ENCODE peak calls at places on chromosomes 16 and 17, in five cellular contexts. One of them, this sample, is unnamed. For H3K9me3, the result is how much of the 10 kb centered on the place peaks cover.

GRCh38 chr17:77425791-77426641 is 285.2 kb downstream of the SEC14L1 start:
- DNase-seq in uterus: peak
- DNase-seq in tibial artery: no peak
- DNase-seq in A549: peak
- DNase-seq in IMR-90: peak
- DNase-seq in this sample: no peak

GRCh38 chr17:75843577-75844529 is at the start of gene UNC13D:
- DNase-seq in uterus: no peak
- DNase-seq in A549: no peak
- DNase-seq in IMR-90: no peak
- DNase-seq in tibial artery: no peak
- DNase-seq in this sample: no peak

GRCh38 chr17:42660692-42661345 is 1.7 kb downstream of the TUBG2 start:
- DNase-seq in A549: peak
- DNase-seq in IMR-90: peak
- DNase-seq in tibial artery: peak
- DNase-seq in uterus: no peak
- DNase-seq in this sample: no peak

GRCh38 chr17:40168262-40168832 is 8.9 kb upstream of the RAPGEFL1 start:
- DNase-seq in IMR-90: peak
- DNase-seq in tibial artery: no peak
- DNase-seq in A549: peak
- DNase-seq in uterus: no peak
- DNase-seq in this sample: no peak

GRCh38 chr17:76726231-76726765 is at the start of gene JMJD6:
- DNase-seq in uterus: peak
- DNase-seq in A549: peak
- DNase-seq in IMR-90: peak
- DNase-seq in tibial artery: peak
- DNase-seq in this sample: peak

GRCh38 chr16:28526201-28527099 is 12.3 kb downstream of the NUPR1 start:
- DNase-seq in IMR-90: no peak
- DNase-seq in tibial artery: no peak
- DNase-seq in uterus: no peak
- DNase-seq in A549: no peak
- DNase-seq in this sample: no peak

GRCh38 chr16:83176802-83177201 is 550.0 kb downstream of the CDH13 start:
- DNase-seq in IMR-90: no peak
- DNase-seq in tibial artery: no peak
- DNase-seq in A549: no peak
- DNase-seq in uterus: no peak
- DNase-seq in this sample: no peak

GRCh38 chr16:87698676-87699179 is 67.1 kb downstream of the KLHDC4 start:
- DNase-seq in uterus: no peak
- DNase-seq in A549: no peak
- DNase-seq in tibial artery: no peak
- DNase-seq in IMR-90: no peak
- DNase-seq in this sample: no peak

GRCh38 chr17:59311051-59311468 is 20.4 kb upstream of the YPEL2 start:
- DNase-seq in IMR-90: peak
- DNase-seq in A549: peak
- DNase-seq in tibial artery: peak
- DNase-seq in uterus: peak
- DNase-seq in this sample: no peak

GRCh38 chr16:79970551-79971236 is 370.2 kb upstream of the MAF start:
- DNase-seq in tibial artery: peak
- DNase-seq in A549: peak
- DNase-seq in IMR-90: no peak
- DNase-seq in uterus: peak
- DNase-seq in this sample: peak

GRCh38 chr16:79339863-79340262 is 260.7 kb downstream of the MAF start:
- DNase-seq in A549: no peak
- DNase-seq in IMR-90: no peak
- DNase-seq in tibial artery: no peak
- DNase-seq in uterus: no peak
- DNase-seq in this sample: no peak

GRCh38 chr17:19016881-19017280 is 12.3 kb upstream of the FAM83G start:
- DNase-seq in A549: no peak
- DNase-seq in IMR-90: no peak
- DNase-seq in uterus: no peak
- DNase-seq in tibial artery: no peak
- DNase-seq in this sample: peak

GRCh38 chr17:50570516-50570915 is 10.0 kb downstream of the CACNA1G start:
- DNase-seq in A549: no peak
- DNase-seq in tibial artery: no peak
- DNase-seq in uterus: no peak
- DNase-seq in IMR-90: no peak
- DNase-seq in this sample: no peak

GRCh38 chr17:64125937-64126336 is 4.0 kb downstream of the ERN1 start:
- DNase-seq in IMR-90: no peak
- DNase-seq in A549: no peak
- DNase-seq in tibial artery: no peak
- DNase-seq in uterus: no peak
- DNase-seq in this sample: no peak

GRCh38 chr17:79919164-79919585 is 79.9 kb upstream of the CBX4 start:
- DNase-seq in A549: peak
- DNase-seq in uterus: peak
- DNase-seq in tibial artery: peak
- DNase-seq in IMR-90: no peak
- DNase-seq in this sample: peak

GRCh38 chr16:50284131-50284911 is 18.0 kb downstream of the ADCY7 start:
- DNase-seq in tibial artery: peak
- DNase-seq in IMR-90: no peak
- DNase-seq in uterus: no peak
- DNase-seq in A549: no peak
- DNase-seq in this sample: no peak

GRCh38 chr16:29702307-29702706 is 23.3 kb downstream of the QPRT start:
- DNase-seq in A549: no peak
- DNase-seq in uterus: no peak
- DNase-seq in tibial artery: no peak
- DNase-seq in IMR-90: no peak
- DNase-seq in this sample: no peak

GRCh38 chr16:19238386-19238785 is 47.1 kb upstream of the CLEC19A start:
- DNase-seq in tibial artery: no peak
- DNase-seq in A549: no peak
- DNase-seq in uterus: no peak
- DNase-seq in IMR-90: no peak
- DNase-seq in this sample: no peak

GRCh38 chr17:77439382-77440013 is 298.7 kb downstream of the SEC14L1 start:
- DNase-seq in A549: no peak
- DNase-seq in IMR-90: no peak
- DNase-seq in uterus: no peak
- DNase-seq in tibial artery: no peak
- DNase-seq in this sample: no peak

GRCh38 chr17:80738406-80738805 is 193.8 kb downstream of the RPTOR start:
- DNase-seq in A549: no peak
- DNase-seq in tibial artery: no peak
- DNase-seq in IMR-90: no peak
- DNase-seq in uterus: no peak
- DNase-seq in this sample: no peak

GRCh38 chr17:489758-490329 is 137.2 kb upstream of the RPH3AL start:
- DNase-seq in A549: peak
- DNase-seq in uterus: peak
- DNase-seq in IMR-90: peak
- DNase-seq in tibial artery: no peak
- DNase-seq in this sample: peak

GRCh38 chr16:3383045-3383448 is 17.8 kb downstream of the ZSCAN32 start:
- DNase-seq in tibial artery: no peak
- DNase-seq in IMR-90: no peak
- DNase-seq in uterus: no peak
- DNase-seq in A549: peak
- DNase-seq in this sample: no peak
- H3K9me3 ChIP-seq in tibial artery: half or more
- H3K9me3 ChIP-seq in IMR-90: half or more
- H3K9me3 ChIP-seq in uterus: half or more
- H3K9me3 ChIP-seq in A549: half or more
- H3K9me3 ChIP-seq in this sample: under half

GRCh38 chr16:35440875-35441274 is 1981.5 kb downstream of the TP53TG3F start:
- DNase-seq in tibial artery: no peak
- DNase-seq in A549: no peak
- DNase-seq in uterus: no peak
- DNase-seq in IMR-90: no peak
- DNase-seq in this sample: no peak
- H3K9me3 ChIP-seq in tibial artery: under half
- H3K9me3 ChIP-seq in A549: under half
- H3K9me3 ChIP-seq in uterus: under half
- H3K9me3 ChIP-seq in IMR-90: under half
- H3K9me3 ChIP-seq in this sample: under half

DNA sequence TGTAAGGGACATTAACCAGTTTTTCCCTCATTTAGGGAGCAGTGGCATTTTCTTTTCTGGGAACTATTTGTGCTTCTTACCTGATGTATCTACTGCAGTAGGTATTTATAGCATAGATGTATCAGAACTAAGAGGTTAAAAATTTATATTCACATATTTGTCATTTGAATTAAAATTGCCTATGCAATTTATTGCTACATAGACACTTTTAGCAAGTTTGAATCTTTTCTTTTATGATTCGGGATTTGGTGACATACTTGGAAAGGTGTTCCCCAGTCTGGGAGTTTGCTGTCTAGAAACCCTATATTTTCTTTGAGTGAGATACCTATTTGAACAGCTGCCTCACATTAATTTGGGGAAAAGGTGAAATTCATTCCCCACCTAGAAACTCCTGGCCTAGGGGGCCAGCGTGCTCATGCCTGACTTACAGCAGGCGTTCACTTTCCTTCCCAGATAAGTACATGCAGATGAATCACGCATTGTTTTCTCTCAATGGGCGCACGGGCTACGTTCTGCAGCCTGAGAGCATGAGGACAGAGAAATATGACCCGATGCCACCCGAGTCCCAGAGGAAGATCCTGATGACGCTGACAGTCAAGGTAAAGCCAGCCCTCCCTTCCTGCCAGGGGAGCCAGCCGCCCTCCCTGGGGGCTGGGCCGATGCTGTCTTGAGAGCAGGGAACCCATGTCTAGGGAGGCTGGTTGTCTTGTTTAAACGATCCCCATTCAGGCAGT is 73.8 kb downstream of the SDR42E1 start:
- DNase-seq in IMR-90: no peak
- DNase-seq in tibial artery: no peak
- DNase-seq in A549: no peak
- DNase-seq in uterus: no peak
- DNase-seq in this sample: no peak
- H3K9me3 ChIP-seq in IMR-90: under half
- H3K9me3 ChIP-seq in tibial artery: under half
- H3K9me3 ChIP-seq in A549: under half
- H3K9me3 ChIP-seq in uterus: under half
- H3K9me3 ChIP-seq in this sample: under half

GRCh38 chr17:47762733-47763132 is 29.7 kb downstream of the TBX21 start:
- DNase-seq in IMR-90: no peak
- DNase-seq in uterus: no peak
- DNase-seq in A549: no peak
- DNase-seq in tibial artery: no peak
- DNase-seq in this sample: no peak
- H3K9me3 ChIP-seq in IMR-90: under half
- H3K9me3 ChIP-seq in uterus: under half
- H3K9me3 ChIP-seq in A549: under half
- H3K9me3 ChIP-seq in tibial artery: under half
- H3K9me3 ChIP-seq in this sample: under half

GRCh38 chr16:35449663-35450062 is 1990.3 kb downstream of the TP53TG3F start:
- DNase-seq in IMR-90: no peak
- DNase-seq in A549: no peak
- DNase-seq in tibial artery: no peak
- DNase-seq in uterus: no peak
- DNase-seq in this sample: no peak
- H3K9me3 ChIP-seq in IMR-90: under half
- H3K9me3 ChIP-seq in A549: under half
- H3K9me3 ChIP-seq in tibial artery: under half
- H3K9me3 ChIP-seq in uterus: under half
- H3K9me3 ChIP-seq in this sample: under half

DNA sequence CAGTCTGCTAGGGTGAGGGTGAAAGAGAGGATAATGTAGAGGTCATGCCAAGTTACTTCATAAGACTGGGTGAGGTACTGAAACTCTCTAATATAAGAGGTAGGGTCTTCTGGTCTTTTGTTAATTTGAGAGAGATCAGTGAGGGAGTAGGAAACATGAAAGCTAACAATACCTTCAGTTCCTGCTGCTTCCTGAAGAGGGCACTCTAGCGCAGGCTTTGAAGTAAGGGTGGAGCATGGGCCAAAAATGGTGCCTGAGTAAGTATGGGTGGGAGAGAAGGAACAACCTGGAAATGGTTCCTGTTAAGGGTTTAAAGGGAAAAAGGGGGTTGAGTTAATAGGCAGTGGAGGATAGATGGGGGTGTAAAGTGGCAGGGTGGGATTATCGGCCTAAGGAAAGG is 2449.5 kb downstream of the TP53TG3F start:
- DNase-seq in tibial artery: no peak
- DNase-seq in uterus: no peak
- DNase-seq in A549: peak
- DNase-seq in IMR-90: no peak
- DNase-seq in this sample: no peak
- H3K9me3 ChIP-seq in tibial artery: under half
- H3K9me3 ChIP-seq in uterus: under half
- H3K9me3 ChIP-seq in A549: under half
- H3K9me3 ChIP-seq in IMR-90: under half
- H3K9me3 ChIP-seq in this sample: under half

GRCh38 chr16:3388325-3388724 is 12.5 kb downstream of the ZSCAN32 start:
- DNase-seq in tibial artery: no peak
- DNase-seq in A549: no peak
- DNase-seq in uterus: no peak
- DNase-seq in IMR-90: no peak
- DNase-seq in this sample: no peak
- H3K9me3 ChIP-seq in tibial artery: half or more
- H3K9me3 ChIP-seq in A549: half or more
- H3K9me3 ChIP-seq in uterus: half or more
- H3K9me3 ChIP-seq in IMR-90: half or more
- H3K9me3 ChIP-seq in this sample: under half

This sample was measured in aorta.